ENCODE peak calls at places on chromosome 4, in eight cellular contexts. One of them, this sample, is unnamed.

GRCh38 chr4:732480-732879 is 26.8 kb downstream of the PCGF3 start:
- DNase-seq in A549: no peak
- DNase-seq in IMR-90: no peak
- DNase-seq in HepG2: no peak
- DNase-seq in SK-N-SH: no peak
- DNase-seq in H1: no peak
- DNase-seq in K562: no peak
- DNase-seq in GM12878: no peak
- DNase-seq in this sample: no peak

GRCh38 chr4:114417214-114417613 is 181.4 kb upstream of the UGT8 start:
- DNase-seq in A549: no peak
- DNase-seq in IMR-90: no peak
- DNase-seq in HepG2: peak; percentile 2
- DNase-seq in SK-N-SH: peak; percentile 3
- DNase-seq in H1: no peak
- DNase-seq in K562: no peak
- DNase-seq in GM12878: no peak
- DNase-seq in this sample: no peak

GRCh38 chr4:92615049-92615448 is 311.3 kb downstream of the GRID2 start:
- DNase-seq in A549: no peak
- DNase-seq in IMR-90: no peak
- DNase-seq in HepG2: no peak
- DNase-seq in SK-N-SH: no peak
- DNase-seq in H1: no peak
- DNase-seq in K562: no peak
- DNase-seq in GM12878: no peak
- DNase-seq in this sample: no peak

GRCh38 chr4:86521373-86521969 is 72.6 kb upstream of the PTPN13 start:
- DNase-seq in A549: no peak
- DNase-seq in IMR-90: no peak
- DNase-seq in HepG2: no peak
- DNase-seq in SK-N-SH: no peak
- DNase-seq in H1: no peak
- DNase-seq in K562: no peak
- DNase-seq in GM12878: no peak
- DNase-seq in this sample: no peak

GRCh38 chr4:112923514-112923913 is 125.9 kb upstream of the ANK2 start:
- DNase-seq in A549: no peak
- DNase-seq in IMR-90: no peak
- DNase-seq in HepG2: no peak
- DNase-seq in SK-N-SH: no peak
- DNase-seq in H1: no peak
- DNase-seq in K562: no peak
- DNase-seq in GM12878: no peak
- DNase-seq in this sample: no peak

GRCh38 chr4:40255722-40256281 is 59.0 kb downstream of the RHOH start:
- DNase-seq in A549: peak; percentile 96
- DNase-seq in IMR-90: peak; percentile 99
- DNase-seq in HepG2: peak; percentile 71
- DNase-seq in SK-N-SH: no peak
- DNase-seq in H1: no peak
- DNase-seq in K562: no peak
- DNase-seq in GM12878: no peak
- DNase-seq in this sample: no peak

GRCh38 chr4:74501579-74501978 is 56.6 kb downstream of the AREG start:
- DNase-seq in A549: no peak
- DNase-seq in IMR-90: peak; percentile 95
- DNase-seq in HepG2: no peak
- DNase-seq in SK-N-SH: no peak
- DNase-seq in H1: no peak
- DNase-seq in K562: no peak
- DNase-seq in GM12878: no peak
- DNase-seq in this sample: no peak

GRCh38 chr4:59956366-59956765 is 1243.8 kb upstream of the ADGRL3 start:
- DNase-seq in A549: no peak
- DNase-seq in IMR-90: no peak
- DNase-seq in HepG2: no peak
- DNase-seq in SK-N-SH: no peak
- DNase-seq in H1: no peak
- DNase-seq in K562: no peak
- DNase-seq in GM12878: no peak
- DNase-seq in this sample: no peak

GRCh38 chr4:89136525-89136924 is 25.2 kb downstream of the TIGD2 start:
- DNase-seq in A549: peak; percentile 30
- DNase-seq in IMR-90: peak; percentile 70
- DNase-seq in HepG2: no peak
- DNase-seq in SK-N-SH: no peak
- DNase-seq in H1: no peak
- DNase-seq in K562: no peak
- DNase-seq in GM12878: no peak
- DNase-seq in this sample: no peak
- TF ChIP-seq USF2 in A549: no peak
- TF ChIP-seq USF2 in IMR-90: no peak
- TF ChIP-seq USF2 in HepG2: no peak
- TF ChIP-seq USF2 in SK-N-SH: no peak
- TF ChIP-seq USF2 in H1: no peak
- TF ChIP-seq USF2 in K562: no peak
- TF ChIP-seq USF2 in GM12878: no peak
- TF ChIP-seq USF2 in this sample: no peak

DNA sequence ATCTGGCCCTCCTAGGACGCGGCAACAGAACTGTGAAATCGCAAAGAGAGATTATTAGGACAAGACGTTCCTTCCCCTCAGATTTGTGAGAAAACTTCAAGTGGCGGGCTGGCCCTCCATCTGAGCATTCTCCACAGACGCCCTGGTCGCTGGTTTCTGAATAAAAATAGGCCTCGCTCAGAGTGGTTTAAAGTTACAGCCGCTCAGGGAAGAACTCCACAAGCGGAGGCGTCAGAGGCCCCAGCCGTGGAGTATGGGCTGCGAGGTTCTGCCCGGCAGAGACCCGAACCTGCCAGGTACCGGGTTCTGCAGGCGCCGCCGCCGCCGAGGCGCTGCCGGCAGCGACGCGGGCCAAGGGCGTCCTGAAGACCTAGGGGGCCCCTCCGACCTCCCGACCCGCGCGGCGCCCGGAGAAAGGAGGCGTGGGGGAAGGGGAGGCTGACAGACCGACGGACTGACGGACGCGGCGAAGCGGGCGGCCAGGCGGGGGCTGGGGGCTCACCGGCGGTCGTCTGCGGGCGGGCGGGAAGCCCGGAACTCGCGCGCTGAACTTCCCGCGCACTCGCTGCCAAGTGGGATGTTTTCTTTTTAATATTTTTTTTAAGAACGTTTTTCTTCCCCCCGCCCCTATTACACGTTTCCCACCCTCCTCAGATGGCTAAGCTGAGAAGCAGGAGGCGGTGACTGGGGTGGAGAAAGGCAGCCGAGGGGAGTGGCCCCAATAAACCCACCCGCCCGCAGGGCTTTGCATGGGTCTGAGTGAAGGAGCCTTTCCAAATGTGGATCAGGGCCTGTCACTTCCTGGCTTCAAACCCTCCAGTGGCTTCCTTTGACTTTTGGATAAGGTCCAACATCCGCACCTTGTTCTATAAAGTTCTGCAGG is at the start of gene PABPC4L:
- DNase-seq in A549: peak; percentile 19
- DNase-seq in IMR-90: peak; percentile 24
- DNase-seq in HepG2: no peak
- DNase-seq in SK-N-SH: no peak
- DNase-seq in H1: peak; percentile 74
- DNase-seq in K562: peak; percentile 6
- DNase-seq in GM12878: no peak
- DNase-seq in this sample: peak; percentile 59
- TF ChIP-seq USF2 in A549: no peak
- TF ChIP-seq USF2 in IMR-90: no peak
- TF ChIP-seq USF2 in HepG2: no peak
- TF ChIP-seq USF2 in SK-N-SH: no peak
- TF ChIP-seq USF2 in H1: no peak
- TF ChIP-seq USF2 in K562: no peak
- TF ChIP-seq USF2 in GM12878: no peak
- TF ChIP-seq USF2 in this sample: no peak

DNA sequence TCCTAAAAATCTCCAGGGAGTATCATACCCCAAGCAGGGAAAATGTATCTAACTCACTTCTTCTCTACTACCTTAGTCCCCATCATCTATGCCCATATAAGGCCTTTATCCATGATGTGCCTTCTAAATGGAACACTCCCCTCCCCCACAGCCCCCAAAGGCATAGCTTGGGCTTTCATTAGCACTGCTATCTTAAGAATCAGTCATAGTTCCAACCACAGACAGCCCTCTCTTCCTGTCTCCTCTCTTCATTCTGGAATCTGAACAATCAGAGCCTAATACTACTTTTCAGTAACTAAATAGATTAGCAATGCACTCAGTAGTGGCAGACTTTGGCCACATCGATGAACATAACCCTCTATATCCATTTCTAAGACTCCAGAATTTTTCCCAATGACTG is 313.2 kb upstream of the DKK2 start:
- DNase-seq in A549: no peak
- DNase-seq in IMR-90: no peak
- DNase-seq in HepG2: no peak
- DNase-seq in SK-N-SH: peak; percentile 8
- DNase-seq in H1: no peak
- DNase-seq in K562: no peak
- DNase-seq in GM12878: no peak
- DNase-seq in this sample: peak; percentile 28
- TF ChIP-seq USF2 in A549: no peak
- TF ChIP-seq USF2 in IMR-90: no peak
- TF ChIP-seq USF2 in HepG2: no peak
- TF ChIP-seq USF2 in SK-N-SH: no peak
- TF ChIP-seq USF2 in H1: no peak
- TF ChIP-seq USF2 in K562: no peak
- TF ChIP-seq USF2 in GM12878: no peak
- TF ChIP-seq USF2 in this sample: no peak

GRCh38 chr4:130183096-130183495 is 1087.1 kb downstream of the C4orf33 start:
- DNase-seq in A549: no peak
- DNase-seq in IMR-90: no peak
- DNase-seq in HepG2: no peak
- DNase-seq in SK-N-SH: no peak
- DNase-seq in H1: no peak
- DNase-seq in K562: no peak
- DNase-seq in GM12878: no peak
- DNase-seq in this sample: no peak

GRCh38 chr4:130183796-130184195 is 1087.8 kb downstream of the C4orf33 start:
- DNase-seq in A549: no peak
- DNase-seq in IMR-90: no peak
- DNase-seq in HepG2: no peak
- DNase-seq in SK-N-SH: no peak
- DNase-seq in H1: no peak
- DNase-seq in K562: no peak
- DNase-seq in GM12878: no peak
- DNase-seq in this sample: no peak

GRCh38 chr4:130187587-130187986 is 1091.6 kb downstream of the C4orf33 start:
- DNase-seq in A549: no peak
- DNase-seq in IMR-90: no peak
- DNase-seq in HepG2: no peak
- DNase-seq in SK-N-SH: no peak
- DNase-seq in H1: no peak
- DNase-seq in K562: no peak
- DNase-seq in GM12878: no peak
- DNase-seq in this sample: no peak

GRCh38 chr4:130185123-130185522 is 1089.2 kb downstream of the C4orf33 start:
- DNase-seq in A549: no peak
- DNase-seq in IMR-90: no peak
- DNase-seq in HepG2: no peak
- DNase-seq in SK-N-SH: no peak
- DNase-seq in H1: no peak
- DNase-seq in K562: no peak
- DNase-seq in GM12878: no peak
- DNase-seq in this sample: no peak
- TF ChIP-seq USF2 in A549: no peak
- TF ChIP-seq USF2 in IMR-90: no peak
- TF ChIP-seq USF2 in HepG2: no peak
- TF ChIP-seq USF2 in SK-N-SH: no peak
- TF ChIP-seq USF2 in H1: no peak
- TF ChIP-seq USF2 in K562: no peak
- TF ChIP-seq USF2 in GM12878: no peak
- TF ChIP-seq USF2 in this sample: no peak

DNA sequence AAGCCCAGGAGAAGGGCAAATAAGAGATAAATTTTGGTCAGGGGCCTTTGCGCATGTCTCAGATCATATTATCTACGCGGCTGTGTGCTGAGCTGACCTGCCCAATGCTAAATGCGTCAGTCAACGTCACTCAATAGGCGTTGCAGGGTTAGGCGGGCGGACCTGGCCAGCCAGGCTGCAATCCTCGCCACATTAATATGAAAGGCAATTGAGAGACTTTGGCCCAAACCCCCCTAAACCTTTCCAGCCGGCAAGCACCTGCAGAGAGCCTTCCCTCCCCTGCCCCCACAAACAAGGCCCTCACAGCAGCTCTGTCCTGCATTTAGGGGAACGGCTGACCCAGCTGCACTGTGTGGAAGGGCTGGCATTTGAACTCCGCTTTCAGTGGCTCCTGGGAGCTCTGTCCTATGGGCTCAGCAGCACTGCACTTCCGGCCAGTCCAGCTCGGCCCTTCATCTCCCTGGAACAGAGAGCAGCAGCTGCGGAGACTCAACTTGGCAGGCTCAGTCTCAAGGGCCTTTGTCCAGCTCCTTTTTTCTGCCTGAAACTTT is 133.5 kb downstream of the AFAP1 start:
- DNase-seq in A549: peak; percentile 92
- DNase-seq in IMR-90: peak; percentile 68
- DNase-seq in HepG2: peak; percentile 61
- DNase-seq in SK-N-SH: no peak
- DNase-seq in H1: no peak
- DNase-seq in K562: no peak
- DNase-seq in GM12878: no peak
- DNase-seq in this sample: peak; percentile 41
- TF ChIP-seq USF2 in A549: no peak
- TF ChIP-seq USF2 in IMR-90: no peak
- TF ChIP-seq USF2 in HepG2: no peak
- TF ChIP-seq USF2 in SK-N-SH: no peak
- TF ChIP-seq USF2 in H1: no peak
- TF ChIP-seq USF2 in K562: no peak
- TF ChIP-seq USF2 in GM12878: no peak
- TF ChIP-seq USF2 in this sample: no peak

This sample was measured in WTC11.